ENCODE peak calls at places on chromosomes 3 and 15, in ten cellular contexts. V, R, U, S, W, E, C, G, D and B are unnamed samples.

GRCh38 chr3:139794469-139795265 is 116.9 kb upstream of the NMNAT3 start:
- DNase-seq in V (no peak), R (no peak), U (peak; percentile 7), S (no peak), W (no peak), E (no peak), C (no peak), G (no peak), D (no peak), B (no peak)

GRCh38 chr15:58134886-58135285 is 3.3 kb upstream of the AQP9 start:
- DNase-seq in V (no peak), R (no peak), U (no peak), S (no peak), W (no peak), E (no peak), C (no peak), G (no peak), D (no peak), B (no peak)

GRCh38 chr3:179788996-179789395 is 136.2 kb downstream of the USP13 start:
- DNase-seq in V (no peak), R (no peak), U (no peak), S (no peak), W (no peak), E (no peak), C (no peak), G (no peak), D (no peak), B (no peak)

GRCh38 chr3:56845505-56845904 is 43.8 kb upstream of the ARHGEF3 start:
- DNase-seq in V (peak; percentile 32), R (no peak), U (no peak), S (no peak), W (no peak), E (no peak), C (no peak), G (no peak), D (no peak), B (no peak)

GRCh38 chr3:16523778-16524177 is 10.3 kb upstream of the RFTN1 start:
- DNase-seq in V (peak; percentile 12), R (no peak), U (no peak), S (no peak), W (no peak), E (peak; percentile 51), C (no peak), G (no peak), D (no peak), B (no peak)

GRCh38 chr3:25479727-25480010 is 51.6 kb downstream of the RARB start:
- DNase-seq in V (no peak), R (no peak), U (no peak), S (no peak), W (no peak), E (no peak), C (no peak), G (no peak), D (no peak), B (no peak)

GRCh38 chr15:75153084-75153483 is 48.6 kb upstream of the C15orf39 start:
- DNase-seq in V (no peak), R (no peak), U (peak; percentile 92), S (peak; percentile 87), W (no peak), E (peak; percentile 38), C (no peak), G (no peak), D (peak; percentile 62), B (no peak)

GRCh38 chr3:11915621-11916417 is 69.1 kb upstream of the TAMM41 start:
- DNase-seq in V (no peak), R (peak; percentile 39), U (no peak), S (no peak), W (no peak), E (no peak), C (no peak), G (no peak), D (no peak), B (no peak)

GRCh38 chr3:12229896-12230295 is 59.0 kb upstream of the PPARG start:
- DNase-seq in V (no peak), R (no peak), U (no peak), S (no peak), W (no peak), E (peak; percentile 22), C (no peak), G (no peak), D (no peak), B (no peak)

GRCh38 chr3:69179740-69180372 is 57.5 kb upstream of the LMOD3 start:
- DNase-seq in V (no peak), R (no peak), U (no peak), S (no peak), W (no peak), E (peak; percentile 16), C (no peak), G (no peak), D (peak; percentile 39), B (no peak)

GRCh38 chr3:148718982-148719862 is 21.5 kb downstream of the AGTR1 start:
- DNase-seq in V (peak; percentile 24), R (peak; percentile 35), U (peak; percentile 15), S (no peak), W (no peak), E (no peak), C (no peak), G (no peak), D (peak; percentile 48), B (no peak)

GRCh38 chr15:50134524-50135024 is 15.5 kb upstream of the ATP8B4 start:
- DNase-seq in V (peak; percentile 86), R (no peak), U (peak; percentile 90), S (no peak), W (no peak), E (peak; percentile 93), C (peak; percentile 42), G (no peak), D (peak; percentile 70), B (peak; percentile 25)

GRCh38 chr3:26521261-26521660 is 101.3 kb upstream of the LRRC3B start:
- DNase-seq in V (no peak), R (no peak), U (no peak), S (no peak), W (no peak), E (no peak), C (no peak), G (no peak), D (no peak), B (no peak)

GRCh38 chr3:26522919-26523318 is 99.7 kb upstream of the LRRC3B start:
- DNase-seq in V (no peak), R (no peak), U (no peak), S (no peak), W (no peak), E (no peak), C (no peak), G (no peak), D (no peak), B (no peak)
- TF ChIP-seq CTCF in V (no peak), R (peak; percentile 27), U (no peak), S (no peak), W (no peak), E (no peak), C (no peak), G (no peak), D (no peak), B (no peak)

GRCh38 chr3:97821810-97822775 is at the start of gene CRYBG3:
- DNase-seq in V (peak; percentile 80), R (peak; percentile 77), U (peak; percentile 90), S (peak; percentile 94), W (peak; percentile 52), E (peak; percentile 65), C (peak; percentile 27), G (peak; percentile 63), D (peak; percentile 81), B (peak; percentile 28)
- TF ChIP-seq CTCF in V (peak; percentile 40), R (peak; percentile 46), U (no peak), S (no peak), W (no peak), E (no peak), C (peak; percentile 45), G (no peak), D (peak; percentile 35), B (peak; percentile 50)

GRCh38 chr3:165193392-165194268 is 2.6 kb downstream of the SLITRK3 start:
- DNase-seq in V (no peak), R (no peak), U (no peak), S (no peak), W (no peak), E (no peak), C (no peak), G (no peak), D (no peak), B (no peak)

GRCh38 chr3:165195628-165196576 is at the start of gene SLITRK3:
- DNase-seq in V (no peak), R (peak; percentile 49), U (no peak), S (no peak), W (no peak), E (no peak), C (no peak), G (no peak), D (no peak), B (no peak)

GRCh38 chr3:165194477-165195135 is 1.6 kb downstream of the SLITRK3 start:
- DNase-seq in V (no peak), R (no peak), U (no peak), S (no peak), W (no peak), E (no peak), C (no peak), G (no peak), D (no peak), B (no peak)

GRCh38 chr3:165195226-165195625 is 958 bp downstream of the SLITRK3 start:
- DNase-seq in V (no peak), R (no peak), U (no peak), S (no peak), W (no peak), E (no peak), C (no peak), G (no peak), D (no peak), B (no peak)

DNA sequence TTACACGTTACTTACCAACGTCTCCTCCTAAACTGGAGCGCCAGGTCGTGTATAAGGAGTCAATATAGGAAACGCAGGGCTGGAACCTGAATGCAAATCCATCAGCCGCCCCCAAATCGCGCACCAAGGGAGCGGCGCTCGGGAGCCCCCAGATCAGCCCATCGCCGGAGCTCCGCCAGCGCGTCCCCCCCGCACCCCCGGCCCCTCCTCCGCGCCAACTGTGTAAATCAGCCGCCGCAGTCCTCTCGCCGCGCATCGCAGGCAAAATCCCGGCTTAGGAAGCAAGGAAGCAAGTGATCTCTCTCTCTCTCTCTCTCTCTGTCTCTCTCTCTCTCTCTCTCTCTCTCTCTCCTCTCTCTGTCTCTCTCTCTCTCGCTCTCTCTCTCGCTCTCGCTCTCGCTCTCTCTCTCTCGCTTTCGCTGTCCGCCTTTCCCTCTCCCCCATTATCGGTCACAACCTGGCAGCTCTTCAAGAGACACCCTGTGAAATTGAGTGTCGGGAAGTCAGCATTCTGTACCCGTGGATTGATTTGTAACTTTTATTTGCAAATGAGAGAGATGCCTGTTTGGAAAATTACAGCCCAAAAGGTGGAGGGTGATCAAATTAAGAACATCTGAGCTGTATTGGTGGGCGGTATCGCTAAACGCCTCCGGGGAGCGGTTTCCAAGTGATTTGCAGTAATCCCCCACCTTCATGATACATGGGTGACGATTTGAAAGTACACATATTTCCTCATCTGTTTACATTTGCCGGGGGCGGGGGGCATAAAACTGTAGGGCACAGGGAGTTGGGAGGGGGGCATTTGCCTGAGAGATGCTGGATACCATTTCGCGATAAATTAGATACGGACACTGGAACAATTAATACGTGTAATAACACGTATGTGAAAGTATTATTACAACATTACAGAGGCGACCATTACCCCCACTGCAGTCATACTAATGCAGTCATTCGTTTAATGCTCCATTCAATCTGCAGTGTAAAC is 685 bp upstream of the SLITRK3 start:
- DNase-seq in V (no peak), R (peak; percentile 38), U (no peak), S (no peak), W (no peak), E (no peak), C (no peak), G (no peak), D (no peak), B (no peak)
- TF ChIP-seq CTCF in V (no peak), R (no peak), U (no peak), S (no peak), W (peak; percentile 54), E (no peak), C (no peak), G (no peak), D (no peak), B (no peak)

GRCh38 chr15:71752604-71753289 is 57.6 kb upstream of the NR2E3 start:
- DNase-seq in V (peak; percentile 88), R (peak; percentile 44), U (peak; percentile 49), S (peak; percentile 60), W (peak; percentile 44), E (peak; percentile 98), C (peak; percentile 46), G (no peak), D (peak; percentile 95), B (peak; percentile 68)
- TF ChIP-seq CTCF in V (peak; percentile 54), R (peak; percentile 74), U (peak; percentile 52), S (peak; percentile 43), W (no peak), E (peak; percentile 76), C (peak; percentile 47), G (no peak), D (peak; percentile 72), B (peak; percentile 51)